ENCODE peak calls at places on chromosomes 12 and 14, in four cellular contexts. Q is HCT116, A is spleen, Z is upper lobe of left lung. H is an unnamed sample.

GRCh38 chr12:49089831-49090773 is 4.5 kb downstream of the DHH start:
- DNase-seq in Q (no peak), Z (no peak), A (peak), H (no peak)

GRCh38 chr12:14554281-14555008 is 13.2 kb downstream of the PLBD1 start:
- DNase-seq in Z (peak), Q (peak), A (peak), H (no peak)

GRCh38 chr14:90388437-90388836 is 8.4 kb upstream of the CALM1 start:
- DNase-seq in A (no peak), Q (peak), Z (no peak), H (no peak)

GRCh38 chr12:57471-57980 is 9.0 kb upstream of the IQSEC3 start:
- DNase-seq in Q (no peak), A (peak), Z (no peak), H (no peak)

GRCh38 chr14:22977684-22978486 is 4.5 kb downstream of the AJUBA start:
- DNase-seq in Q (no peak), A (no peak), Z (peak), H (no peak)

GRCh38 chr12:97168804-97169203 is 261.7 kb downstream of the NEDD1 start:
- DNase-seq in A (no peak), Z (no peak), Q (no peak), H (no peak)

GRCh38 chr12:3718100-3718499 is 34.8 kb downstream of the CRACR2A start:
- DNase-seq in A (peak), Z (peak), Q (no peak), H (no peak)

GRCh38 chr14:101110729-101111619 is 207.5 kb upstream of the RTL1 start:
- DNase-seq in Q (no peak), A (peak), Z (peak), H (no peak)

GRCh38 chr12:40921563-40922163 is 229.4 kb downstream of the CNTN1 start:
- DNase-seq in A (no peak), Z (no peak), Q (peak), H (no peak)

GRCh38 chr14:74500417-74501134 is 7.0 kb downstream of the ISCA2 start:
- DNase-seq in Z (no peak), Q (no peak), A (no peak), H (no peak)

GRCh38 chr12:48050174-48050573 is 45.9 kb upstream of the COL2A1 start:
- DNase-seq in Q (no peak), A (no peak), Z (no peak), H (no peak)

GRCh38 chr12:129067482-129067881 is 214.2 kb downstream of the GLT1D1 start:
- DNase-seq in Z (no peak), A (no peak), Q (no peak), H (no peak)

GRCh38 chr12:128402481-128402880 is 135.5 kb downstream of the TMEM132C start:
- DNase-seq in Z (no peak), Q (no peak), A (no peak), H (no peak)

GRCh38 chr14:95268350-95268749 is 51.4 kb downstream of the CLMN start:
- DNase-seq in Q (no peak), A (no peak), Z (no peak), H (no peak)

GRCh38 chr14:60777856-60778578 is 43.5 kb downstream of the MNAT1 start:
- DNase-seq in Q (no peak), A (no peak), Z (no peak), H (no peak)

GRCh38 chr12:76341436-76342030 is 6.7 kb downstream of the BBS10 start:
- DNase-seq in Z (no peak), Q (no peak), A (no peak), H (no peak)

GRCh38 chr14:89617471-89618291 is 200.6 kb upstream of the FOXN3 start:
- DNase-seq in Q (no peak), Z (peak), A (no peak), H (no peak)

GRCh38 chr12:57694459-57695019 is 607 bp downstream of the OS9 start:
- DNase-seq in Z (no peak), A (no peak), Q (no peak), H (no peak)

DNA sequence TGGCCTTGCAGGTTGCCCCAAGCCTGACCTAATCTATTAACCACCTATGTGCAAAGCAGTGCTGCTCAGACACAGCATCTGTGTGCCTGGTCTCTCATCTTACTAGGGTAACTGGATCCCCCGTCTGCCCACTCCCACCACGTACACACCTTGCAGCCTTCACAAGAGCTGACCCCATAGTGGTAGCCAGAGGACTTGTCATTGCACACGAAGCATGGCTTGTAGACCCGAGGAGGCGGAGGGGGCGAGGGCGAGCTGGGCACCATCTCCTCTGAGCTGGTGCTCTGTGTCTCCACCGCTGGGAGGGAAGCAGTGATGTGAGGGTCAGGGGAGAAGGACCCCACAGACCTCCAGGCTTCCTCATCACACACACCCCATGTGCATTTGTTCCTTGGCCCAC is 8.4 kb upstream of the ITGB7 start:
- DNase-seq in A (peak), Z (no peak), Q (no peak), H (no peak)
- TF ChIP-seq POLR2AphosphoS5 in A (no peak), Z (no peak), Q (no peak), H (no peak)

GRCh38 chr14:49620182-49621113 is at the start of the genes MGAT2 and RPL36AL:
- DNase-seq in A (peak), Q (peak), Z (peak), H (peak)
- TF ChIP-seq POLR2AphosphoS5 in A (peak), Q (peak), Z (peak), H (peak)

GRCh38 chr12:106302401-106303201 is at the start of gene TCP11L2:
- DNase-seq in A (peak), Q (no peak), Z (peak), H (peak)

GRCh38 chr12:106300761-106301160 is 1.8 kb upstream of the TCP11L2 start:
- DNase-seq in Q (no peak), Z (peak), A (no peak), H (no peak)

GRCh38 chr12:106303202-106303820 is 778 bp downstream of the TCP11L2 start:
- DNase-seq in Z (peak), A (peak), Q (no peak), H (peak)

GRCh38 chr12:106301241-106301610 is 1.3 kb upstream of the TCP11L2 start:
- DNase-seq in A (no peak), Z (no peak), Q (no peak), H (no peak)

GRCh38 chr12:106301611-106302321 is 767 bp upstream of the TCP11L2 start:
- DNase-seq in Z (peak), A (peak), Q (no peak), H (peak)
- TF ChIP-seq POLR2AphosphoS5 in Z (peak), A (peak), Q (peak), H (no peak)

GRCh38 chr14:53953828-53954550 is 2.6 kb downstream of the BMP4 start:
- DNase-seq in A (peak), Z (peak), Q (no peak), H (no peak)

GRCh38 chr14:53952533-53952932 is 4.1 kb downstream of the BMP4 start:
- DNase-seq in A (no peak), Q (no peak), Z (no peak), H (no peak)

GRCh38 chr14:53954551-53955233 is 1.9 kb downstream of the BMP4 start:
- DNase-seq in Z (peak), Q (no peak), A (peak), H (no peak)

GRCh38 chr14:53951661-53952265 is 4.9 kb downstream of the BMP4 start:
- DNase-seq in Z (no peak), Q (no peak), A (no peak), H (no peak)

GRCh38 chr14:53953002-53953827 is 3.4 kb downstream of the BMP4 start:
- DNase-seq in A (peak), Z (peak), Q (no peak), H (no peak)
- TF ChIP-seq POLR2AphosphoS5 in A (peak), Z (peak), Q (peak), H (no peak)

GRCh38 chr14:21264025-21264801 is 5.0 kb downstream of the HNRNPC start:
- DNase-seq in A (no peak), Z (no peak), Q (no peak), H (no peak)

GRCh38 chr14:21267431-21267845 is 1.8 kb downstream of the HNRNPC start:
- DNase-seq in Q (no peak), A (no peak), Z (no peak), H (no peak)

GRCh38 chr14:21261824-21262223 is 7.4 kb downstream of the HNRNPC start:
- DNase-seq in Z (no peak), Q (no peak), A (no peak), H (no peak)

GRCh38 chr14:21262410-21262809 is 6.8 kb downstream of the HNRNPC start:
- DNase-seq in A (no peak), Q (no peak), Z (no peak), H (no peak)

GRCh38 chr14:21263284-21264024 is 5.8 kb downstream of the HNRNPC start:
- DNase-seq in A (no peak), Z (no peak), Q (no peak), H (no peak)
- TF ChIP-seq POLR2AphosphoS5 in A (no peak), Z (no peak), Q (no peak), H (no peak)

H was measured in GM12891.